ENCODE peak calls at places on chromosomes 3 and 15, in eight cellular contexts. E, I, W, S, L, Z, R and Y are unnamed samples.

GRCh38 chr3:129449279-129450115 is 9.5 kb downstream of the IFT122 start:
- DNase-seq in E (no peak), I (no peak), W (no peak), S (no peak), L (no peak), Z (peak), R (no peak), Y (no peak)

GRCh38 chr3:143024351-143024960 is 23.1 kb downstream of the U2SURP start:
- DNase-seq in E (no peak), I (no peak), W (no peak), S (no peak), L (no peak), Z (no peak), R (no peak), Y (no peak)

GRCh38 chr3:134543113-134543512 is 57.3 kb downstream of the CEP63 start:
- DNase-seq in E (no peak), I (no peak), W (no peak), S (no peak), L (no peak), Z (no peak), R (no peak), Y (peak)

GRCh38 chr15:28994830-28995180 is 109.0 kb downstream of the APBA2 start:
- DNase-seq in E (no peak), I (no peak), W (no peak), S (no peak), L (no peak), Z (no peak), R (no peak), Y (peak)

GRCh38 chr3:150734795-150735119 is 28.2 kb downstream of the SIAH2 start:
- DNase-seq in E (no peak), I (no peak), W (no peak), S (no peak), L (no peak), Z (no peak), R (no peak), Y (no peak)

GRCh38 chr3:146035366-146035765 is 125.6 kb downstream of the PLOD2 start:
- DNase-seq in E (no peak), I (no peak), W (no peak), S (no peak), L (no peak), Z (no peak), R (no peak), Y (no peak)

GRCh38 chr15:89174476-89174875 is 46.9 kb downstream of the RLBP1 start:
- DNase-seq in E (no peak), I (no peak), W (no peak), S (no peak), L (no peak), Z (peak), R (no peak), Y (no peak)

GRCh38 chr3:151589311-151589710 is 128.4 kb upstream of the IGSF10 start:
- DNase-seq in E (no peak), I (no peak), W (no peak), S (no peak), L (no peak), Z (no peak), R (no peak), Y (no peak)

GRCh38 chr15:90165659-90166489 is 35.3 kb upstream of the SEMA4B start:
- DNase-seq in E (peak), I (peak), W (no peak), S (peak), L (peak), Z (peak), R (peak), Y (peak)

GRCh38 chr3:14175383-14176037 is 2.9 kb downstream of the XPC start:
- DNase-seq in E (no peak), I (no peak), W (no peak), S (no peak), L (no peak), Z (no peak), R (peak), Y (peak)

GRCh38 chr15:49421991-49422390 is 1.1 kb upstream of the FGF7 start:
- DNase-seq in E (peak), I (peak), W (no peak), S (peak), L (peak), Z (peak), R (peak), Y (peak)

DNA sequence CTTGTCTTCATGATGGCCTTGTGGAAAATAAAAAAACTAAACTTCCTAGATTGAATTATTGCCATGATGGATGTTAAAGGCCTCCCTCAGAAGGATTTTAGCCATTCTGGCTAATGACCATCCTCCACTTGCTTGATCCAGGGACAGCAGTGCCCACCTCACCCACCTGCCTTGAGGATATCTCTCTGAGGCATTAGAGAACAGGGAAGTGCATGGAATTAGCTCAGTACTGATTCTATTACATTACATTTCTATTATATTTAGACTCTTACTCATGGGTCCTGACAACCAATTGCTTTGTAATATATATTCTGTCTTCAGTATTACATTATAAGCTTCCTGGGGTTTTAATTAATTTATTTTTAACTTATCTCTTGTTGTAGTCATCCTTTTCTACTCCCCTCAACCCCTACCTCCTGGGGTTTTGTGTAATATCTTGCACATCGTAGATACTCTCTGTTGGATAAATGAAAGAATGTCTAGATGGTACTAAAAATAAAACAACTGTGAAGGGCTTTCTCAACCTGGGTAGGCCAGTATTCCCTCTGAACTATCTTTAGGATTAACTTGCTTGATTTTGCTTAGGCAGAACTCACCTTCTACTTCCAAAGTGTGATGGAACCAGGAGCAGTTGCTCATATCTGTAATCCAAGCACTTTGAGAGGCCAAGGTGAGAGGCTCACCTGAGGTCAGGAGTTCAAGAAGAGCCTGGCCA is 33.0 kb upstream of the TIPARP start:
- DNase-seq in E (no peak), I (no peak), W (no peak), S (no peak), L (no peak), Z (no peak), R (no peak), Y (no peak)
- TF ChIP-seq CTCF in E (no peak), I (no peak), W (no peak), S (no peak), L (no peak), Z (no peak), R (no peak), Y (no peak)

GRCh38 chr3:132660056-132660744 is at the start of gene UBA5:
- DNase-seq in E (peak), I (peak), W (peak), S (peak), L (peak), Z (peak), R (peak), Y (peak)
- TF ChIP-seq POLR2A in E (peak), I (peak), W (no peak), S (peak), L (peak), Z (peak), R (peak), Y (peak)

DNA sequence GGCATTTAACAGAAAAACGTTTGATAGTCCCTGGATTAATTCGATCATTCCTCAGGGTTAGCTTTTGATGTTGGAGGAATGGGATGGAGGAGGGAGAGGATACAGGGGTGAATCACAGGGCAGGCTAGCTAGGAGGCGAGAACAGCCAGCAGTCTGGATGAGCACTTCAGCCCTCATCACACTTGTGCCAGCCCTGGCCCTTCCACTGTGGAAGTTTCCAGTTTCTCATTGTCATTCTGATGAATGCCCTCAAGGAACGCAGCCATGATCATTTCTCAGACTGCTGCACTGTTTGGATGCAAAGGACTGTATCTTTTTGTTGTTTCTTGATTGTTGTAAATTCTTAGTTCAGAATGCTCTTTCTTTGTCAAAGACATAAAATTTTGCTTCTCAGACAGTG is 120.9 kb downstream of the PDCD6IP start:
- DNase-seq in E (no peak), I (no peak), W (no peak), S (no peak), L (no peak), Z (no peak), R (no peak), Y (no peak)
- TF ChIP-seq MAX in E (no peak), I (no peak), W (no peak), S (no peak), L (no peak), Z (no peak), R (no peak), Y (no peak)

GRCh38 chr3:52150860-52151259 is 3.4 kb downstream of the POC1A start:
- DNase-seq in E (no peak), I (no peak), W (no peak), S (no peak), L (no peak), Z (no peak), R (no peak), Y (no peak)

GRCh38 chr3:52155912-52156311 is 1.7 kb upstream of the POC1A start:
- DNase-seq in E (no peak), I (no peak), W (no peak), S (no peak), L (no peak), Z (no peak), R (no peak), Y (no peak)

GRCh38 chr3:52153389-52154096 is 680 bp downstream of the POC1A start:
- DNase-seq in E (peak), I (peak), W (peak), S (peak), L (peak), Z (no peak), R (no peak), Y (peak)

GRCh38 chr3:52150357-52150756 is 3.9 kb downstream of the POC1A start:
- DNase-seq in E (no peak), I (no peak), W (no peak), S (no peak), L (no peak), Z (no peak), R (no peak), Y (no peak)

DNA sequence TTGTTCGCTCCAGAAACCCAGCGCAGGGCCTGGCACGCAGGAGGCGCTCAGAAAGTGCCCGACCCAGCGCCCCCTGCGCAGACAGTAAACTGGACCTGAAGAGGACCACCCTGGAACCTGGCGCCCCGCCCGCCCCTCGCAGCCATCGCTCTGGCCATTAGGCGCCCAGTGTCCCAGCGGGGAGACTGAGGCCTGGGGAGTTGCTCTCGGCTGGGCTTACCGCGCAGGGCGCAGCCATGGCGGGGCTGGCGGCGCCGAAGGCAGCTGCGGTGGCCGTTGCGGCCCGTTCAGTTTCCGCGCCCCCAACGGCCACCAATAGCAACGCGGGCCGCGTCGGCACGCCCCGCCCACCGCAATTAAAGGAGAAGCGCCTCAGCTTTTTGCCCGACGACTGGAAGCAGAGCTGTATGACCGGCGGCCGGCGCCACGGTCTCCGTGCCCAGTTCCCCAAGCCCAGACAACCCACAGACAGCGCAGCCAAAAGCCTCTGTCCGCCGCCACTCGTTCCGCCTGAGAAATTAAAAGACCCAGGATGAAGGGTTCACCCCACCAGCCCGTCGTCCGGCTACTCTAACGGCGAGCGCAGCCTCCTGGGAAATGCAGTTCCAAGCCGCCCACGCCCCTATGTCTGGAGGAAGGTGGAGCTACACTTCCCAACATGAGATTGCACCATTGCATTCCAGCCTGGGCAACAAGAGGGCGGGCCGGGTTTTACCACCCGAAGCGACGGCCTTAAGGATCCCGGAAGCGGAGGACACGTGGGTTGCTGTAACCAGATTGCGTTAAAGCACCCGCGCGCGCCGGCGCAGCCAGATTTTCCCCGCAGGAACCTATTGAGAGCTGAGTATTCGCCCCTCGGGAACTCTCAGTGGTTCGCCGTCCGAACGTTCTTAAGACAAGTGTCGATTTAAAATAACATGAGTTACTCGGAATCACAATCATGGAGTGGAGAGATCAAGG is at the start of gene POC1A:
- DNase-seq in E (peak), I (peak), W (peak), S (peak), L (peak), Z (peak), R (peak), Y (peak)
- TF ChIP-seq CTCF in E (no peak), I (no peak), W (no peak), S (no peak), L (peak), Z (no peak), R (no peak), Y (no peak)

GRCh38 chr15:84980196-84981053 is 1.2 kb upstream of the PDE8A start:
- DNase-seq in E (peak), I (peak), W (peak), S (peak), L (peak), Z (peak), R (peak), Y (peak)
- TF ChIP-seq POLR2A in E (peak), I (peak), W (no peak), S (peak), L (peak), Z (peak), R (peak), Y (peak)

DNA sequence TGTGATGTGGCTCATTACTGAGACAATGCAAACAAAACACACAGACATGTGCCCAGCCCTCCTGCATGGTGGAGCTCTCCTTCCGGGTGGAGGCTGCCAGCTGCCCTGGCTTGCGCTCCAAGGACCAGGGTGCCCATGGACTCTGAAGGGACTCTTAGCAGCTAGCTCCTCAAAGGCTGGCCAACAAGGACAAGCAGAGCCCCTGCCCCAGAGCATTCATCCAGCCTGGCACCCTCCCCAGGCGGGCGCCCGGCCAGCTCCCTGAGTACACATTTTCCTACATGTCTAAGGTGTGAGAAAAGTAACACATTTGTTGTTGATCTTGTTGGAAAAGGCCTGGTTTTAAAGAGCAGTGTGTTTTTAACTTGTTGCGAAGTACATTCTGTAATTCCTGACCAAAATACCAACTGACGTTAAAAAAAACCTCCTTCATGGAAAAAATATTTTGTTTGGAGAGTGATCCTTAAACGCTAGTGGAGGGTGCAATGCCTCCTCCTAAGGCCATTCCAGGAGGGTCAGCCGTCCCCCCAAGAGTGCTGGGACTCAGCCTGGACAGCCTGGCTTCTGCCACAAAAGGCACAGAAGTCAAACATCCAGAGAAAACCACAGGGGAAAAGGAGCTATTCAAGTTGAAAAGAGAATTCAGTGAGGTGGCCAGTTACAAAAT is 86.9 kb downstream of the KLF15 start:
- DNase-seq in E (no peak), I (no peak), W (no peak), S (no peak), L (no peak), Z (peak), R (no peak), Y (no peak)
- TF ChIP-seq MAX in E (no peak), I (no peak), W (no peak), S (no peak), L (no peak), Z (no peak), R (no peak), Y (no peak)

GRCh38 chr3:183823963-183824362 is 1.4 kb downstream of the MAP6D1 start:
- DNase-seq in E (no peak), I (no peak), W (no peak), S (no peak), L (no peak), Z (no peak), R (no peak), Y (no peak)

GRCh38 chr3:183826854-183827253 is 1.5 kb upstream of the MAP6D1 start:
- DNase-seq in E (no peak), I (no peak), W (no peak), S (no peak), L (no peak), Z (no peak), R (no peak), Y (no peak)

GRCh38 chr3:183825380-183826161 is at the start of gene MAP6D1:
- DNase-seq in E (no peak), I (peak), W (peak), S (peak), L (no peak), Z (peak), R (no peak), Y (peak)

GRCh38 chr3:183826448-183826847 is 1.1 kb upstream of the MAP6D1 start:
- DNase-seq in E (no peak), I (no peak), W (no peak), S (no peak), L (no peak), Z (no peak), R (no peak), Y (no peak)

DNA sequence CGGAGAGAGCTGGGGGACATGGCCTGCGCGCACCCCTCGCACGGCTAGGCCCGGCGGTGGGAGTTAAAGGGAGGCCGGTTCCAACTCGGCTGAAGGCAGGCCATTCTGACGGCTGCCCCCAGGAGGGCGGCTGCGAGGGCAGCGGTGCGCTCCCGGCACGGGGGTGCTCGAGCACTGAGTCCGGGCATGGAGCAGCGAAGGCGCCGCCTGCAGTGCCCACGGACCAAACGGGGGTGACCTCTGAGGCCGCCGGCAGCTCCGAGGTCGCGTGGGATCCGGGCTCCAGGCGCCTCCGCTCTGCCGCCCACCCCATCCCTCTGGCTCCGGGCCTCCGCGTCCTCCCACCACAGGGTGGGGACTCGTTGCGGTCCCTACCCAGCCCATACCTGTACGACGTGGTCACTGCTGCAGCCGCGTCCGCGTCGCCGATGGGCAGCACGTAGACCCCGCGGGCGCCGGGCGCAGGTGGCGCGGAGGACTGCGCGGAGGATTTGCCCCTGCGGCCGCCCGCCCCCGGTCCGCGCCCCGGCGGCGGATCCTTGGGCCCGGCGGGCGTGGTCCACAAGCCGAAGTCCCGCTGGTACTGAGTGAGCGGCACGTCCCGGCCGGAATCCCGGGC is 507 bp downstream of the MAP6D1 start:
- DNase-seq in E (no peak), I (no peak), W (peak), S (no peak), L (no peak), Z (peak), R (no peak), Y (peak)
- TF ChIP-seq CTCF in E (no peak), I (no peak), W (no peak), S (no peak), L (no peak), Z (no peak), R (no peak), Y (no peak)